ENCODE peak calls at places on chromosomes 12 and 14, in ten cellular contexts. Y is Panc1, O is AG04450, H is dorsolateral prefrontal cortex, R is HCT116, V is MM.1S, G is A549, W is IMR-90, J is sigmoid colon, D is spleen. T is an unnamed sample.

GRCh38 chr12:30753761-30754382 is 879 bp downstream of the CAPRIN2 start:
- DNase-seq in Y (peak), O (no peak), H (no peak), R (no peak), V (peak), G (peak), W (peak), J (no peak), D (no peak), T (no peak)

GRCh38 chr12:88691811-88692210 is 111.5 kb upstream of the KITLG start:
- DNase-seq in Y (no peak), O (no peak), H (no peak), R (no peak), V (no peak), G (no peak), W (no peak), J (no peak), D (no peak), T (no peak)

GRCh38 chr12:6949063-6949594 is 2.0 kb upstream of the PTPN6 start:
- DNase-seq in Y (no peak), O (no peak), H (no peak), R (no peak), V (peak), G (no peak), W (no peak), J (no peak), D (peak), T (no peak)

GRCh38 chr12:24997970-24998582 is 49.2 kb upstream of the BCAT1 start:
- DNase-seq in Y (peak), O (peak), H (no peak), R (no peak), V (peak), G (no peak), W (peak), J (no peak), D (no peak), T (no peak)

GRCh38 chr12:108438687-108439086 is 76.4 kb upstream of the FICD start:
- DNase-seq in Y (no peak), O (no peak), H (no peak), R (no peak), V (no peak), G (no peak), W (no peak), J (no peak), D (no peak), T (no peak)

GRCh38 chr12:13961983-13962382 is 19.4 kb downstream of the GRIN2B start:
- DNase-seq in Y (no peak), O (no peak), H (no peak), R (no peak), V (no peak), G (no peak), W (no peak), J (no peak), D (no peak), T (no peak)

GRCh38 chr12:4567073-4567881 is 5.3 kb downstream of the DYRK4 start:
- DNase-seq in Y (no peak), O (no peak), H (no peak), R (no peak), V (no peak), G (no peak), W (no peak), J (no peak), D (no peak), T (no peak)

GRCh38 chr12:55974308-55974724 is 438 bp downstream of the RAB5B start:
- DNase-seq in Y (no peak), O (no peak), H (no peak), R (no peak), V (peak), G (peak), W (peak), J (peak), D (no peak), T (no peak)

GRCh38 chr12:18696971-18697602 is 40.7 kb downstream of the PLCZ1 start:
- DNase-seq in Y (no peak), O (peak), H (no peak), R (no peak), V (no peak), G (no peak), W (peak), J (no peak), D (no peak), T (no peak)

GRCh38 chr12:122888232-122888752 is 7.6 kb downstream of the VPS37B start:
- DNase-seq in Y (peak), O (no peak), H (peak), R (peak), V (peak), G (peak), W (peak), J (no peak), D (no peak), T (no peak)

GRCh38 chr12:118073768-118074167 is 12.8 kb upstream of the WSB2 start:
- DNase-seq in Y (no peak), O (no peak), H (no peak), R (no peak), V (no peak), G (no peak), W (no peak), J (no peak), D (no peak), T (no peak)

GRCh38 chr14:65243766-65244442 is 141.6 kb upstream of the MAX start:
- DNase-seq in Y (no peak), O (no peak), H (no peak), R (no peak), V (no peak), G (peak), W (peak), J (no peak), D (no peak), T (no peak)
- H3K27ac ChIP-seq in Y (no peak), O (no peak), H (no peak), R (no peak), V (no peak), G (peak), W (peak), J (no peak), D (no peak), T (no peak)

GRCh38 chr14:77141592-77142288 is at the start of gene ZDHHC22:
- DNase-seq in Y (no peak), O (no peak), H (no peak), R (no peak), V (no peak), G (peak), W (no peak), J (no peak), D (no peak), T (no peak)

GRCh38 chr14:77140937-77141591 is 527 bp downstream of the ZDHHC22 start:
- DNase-seq in Y (no peak), O (no peak), H (no peak), R (no peak), V (no peak), G (peak), W (peak), J (no peak), D (peak), T (no peak)

GRCh38 chr14:77139022-77139421 is 2.6 kb downstream of the ZDHHC22 start:
- DNase-seq in Y (no peak), O (no peak), H (no peak), R (no peak), V (no peak), G (no peak), W (no peak), J (peak), D (peak), T (no peak)

GRCh38 chr14:77140343-77140936 is 1.2 kb downstream of the ZDHHC22 start:
- DNase-seq in Y (no peak), O (no peak), H (no peak), R (no peak), V (no peak), G (peak), W (no peak), J (no peak), D (peak), T (no peak)

DNA sequence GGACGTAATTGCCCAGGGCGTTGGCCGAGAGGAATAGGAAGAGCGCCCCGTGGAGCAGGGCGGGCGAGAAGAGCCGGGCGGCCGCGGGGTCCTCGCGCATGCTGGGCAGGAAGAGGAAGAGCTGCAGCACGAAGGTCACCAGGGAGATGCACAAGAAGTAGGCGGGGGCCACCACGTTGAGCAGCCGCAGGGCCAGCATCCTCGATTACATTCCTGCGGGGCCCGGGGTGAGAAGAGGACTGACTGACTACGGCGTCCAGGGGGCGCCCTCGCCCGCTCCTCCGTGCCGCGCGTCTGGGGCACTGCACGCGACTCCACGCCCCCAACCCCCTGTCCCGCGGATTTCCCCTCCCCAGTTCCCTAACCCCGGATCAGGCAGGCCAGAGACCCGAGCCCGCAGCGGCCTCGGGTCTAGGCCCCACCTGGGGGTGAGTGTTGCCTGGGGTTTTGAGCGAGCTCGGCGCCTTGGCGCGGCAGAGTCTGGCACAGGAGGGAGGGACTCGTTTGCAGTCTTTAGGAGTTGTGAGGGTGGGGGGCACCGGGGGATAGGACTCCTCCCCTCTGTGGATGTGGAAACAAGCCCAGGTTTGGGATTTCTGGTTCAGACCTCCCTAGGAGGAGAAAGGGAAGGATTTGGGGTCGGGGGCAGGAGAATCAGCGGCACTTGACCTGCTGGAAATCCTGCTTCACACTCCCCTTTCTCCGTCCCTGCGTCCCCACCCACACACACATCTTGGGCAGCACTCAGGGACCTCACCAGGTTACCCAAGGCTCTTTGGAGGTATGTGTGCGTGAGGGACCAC is 1.9 kb downstream of the ZDHHC22 start:
- DNase-seq in Y (no peak), O (no peak), H (no peak), R (peak), V (no peak), G (peak), W (no peak), J (no peak), D (peak), T (no peak)
- TF ChIP-seq CTCF in Y (peak), O (peak), H (peak), R (peak), V (no peak), G (peak), W (peak), J (no peak), D (no peak), T (no peak)

GRCh38 chr14:68541128-68541896 is 251.6 kb downstream of the ZFP36L1 start:
- DNase-seq in Y (no peak), O (no peak), H (no peak), R (no peak), V (no peak), G (no peak), W (no peak), J (no peak), D (no peak), T (no peak)

GRCh38 chr14:68543516-68543915 is 249.4 kb downstream of the ZFP36L1 start:
- DNase-seq in Y (no peak), O (no peak), H (no peak), R (no peak), V (no peak), G (no peak), W (no peak), J (no peak), D (no peak), T (no peak)

GRCh38 chr14:68544150-68544892 is 248.5 kb downstream of the ZFP36L1 start:
- DNase-seq in Y (no peak), O (peak), H (no peak), R (no peak), V (no peak), G (no peak), W (peak), J (peak), D (no peak), T (peak)

GRCh38 chr14:68539839-68540238 is 253.0 kb downstream of the ZFP36L1 start:
- DNase-seq in Y (no peak), O (no peak), H (no peak), R (no peak), V (no peak), G (no peak), W (no peak), J (no peak), D (no peak), T (no peak)

DNA sequence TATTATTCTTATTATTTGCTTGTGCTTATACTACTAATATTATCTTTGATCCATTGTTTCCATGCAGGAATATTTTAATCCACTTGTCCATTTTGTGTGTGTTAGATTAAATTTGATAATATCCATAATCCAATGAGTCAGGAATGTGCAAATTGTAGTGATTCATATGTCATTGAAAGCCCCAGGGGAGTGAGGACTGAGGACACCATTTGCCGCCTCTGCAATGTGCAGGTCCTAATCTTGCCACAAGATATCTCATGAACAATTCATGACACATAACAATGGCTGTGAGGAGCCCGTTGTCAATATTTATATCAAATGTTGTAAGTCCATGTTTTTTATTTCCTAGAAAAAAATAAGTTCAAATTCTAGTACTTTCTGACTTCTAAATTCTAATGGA is 250.5 kb downstream of the ZFP36L1 start:
- DNase-seq in Y (no peak), O (no peak), H (no peak), R (no peak), V (no peak), G (no peak), W (no peak), J (no peak), D (no peak), T (no peak)
- H3K27ac ChIP-seq in Y (no peak), O (no peak), H (no peak), R (no peak), V (no peak), G (peak), W (no peak), J (no peak), D (no peak), T (no peak)

GRCh38 chr12:29429999-29430698 is 49.2 kb upstream of the ERGIC2 start:
- DNase-seq in Y (no peak), O (no peak), H (no peak), R (no peak), V (no peak), G (no peak), W (no peak), J (no peak), D (no peak), T (no peak)

GRCh38 chr12:29428630-29429029 is 47.7 kb upstream of the ERGIC2 start:
- DNase-seq in Y (no peak), O (peak), H (no peak), R (peak), V (no peak), G (peak), W (peak), J (no peak), D (no peak), T (no peak)

GRCh38 chr12:29426516-29426915 is 45.5 kb upstream of the ERGIC2 start:
- DNase-seq in Y (no peak), O (no peak), H (no peak), R (no peak), V (no peak), G (no peak), W (no peak), J (no peak), D (no peak), T (no peak)

GRCh38 chr12:29425722-29426121 is 44.8 kb upstream of the ERGIC2 start:
- DNase-seq in Y (no peak), O (no peak), H (no peak), R (no peak), V (no peak), G (no peak), W (no peak), J (no peak), D (no peak), T (no peak)

DNA sequence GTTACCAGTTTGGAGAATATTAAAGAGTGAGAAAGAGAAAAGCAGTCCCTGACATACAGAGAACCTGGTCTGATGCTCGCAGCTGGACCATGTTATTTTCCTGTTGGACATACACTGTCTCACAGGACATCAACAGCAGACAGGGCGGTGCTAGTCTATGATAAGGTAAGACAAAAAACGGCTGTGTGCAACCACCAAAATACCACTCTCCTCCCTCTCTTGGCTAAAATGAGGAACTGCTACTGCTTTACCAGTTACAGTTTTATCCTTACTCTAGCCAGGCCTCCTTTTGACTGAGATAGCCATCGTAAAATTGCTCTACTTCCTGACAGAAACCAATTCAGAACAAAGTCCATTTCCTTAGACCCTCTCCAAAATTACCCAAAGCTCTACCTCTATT is 47.0 kb upstream of the ERGIC2 start:
- DNase-seq in Y (no peak), O (no peak), H (no peak), R (peak), V (peak), G (peak), W (no peak), J (no peak), D (no peak), T (no peak)
- TF ChIP-seq CTCF in Y (peak), O (peak), H (no peak), R (peak), V (peak), G (no peak), W (no peak), J (no peak), D (no peak), T (no peak)

GRCh38 chr12:26809611-26810298 is 23.2 kb downstream of the ITPR2 start:
- DNase-seq in Y (no peak), O (no peak), H (no peak), R (no peak), V (no peak), G (no peak), W (no peak), J (no peak), D (no peak), T (no peak)
- H3K27ac ChIP-seq in Y (no peak), O (no peak), H (peak), R (no peak), V (no peak), G (no peak), W (no peak), J (peak), D (no peak), T (peak)

GRCh38 chr12:49893753-49894752 is 9.6 kb downstream of the FAIM2 start:
- DNase-seq in Y (no peak), O (no peak), H (no peak), R (peak), V (no peak), G (peak), W (peak), J (peak), D (no peak), T (no peak)
- TF ChIP-seq CTCF in Y (no peak), O (no peak), H (no peak), R (no peak), V (no peak), G (no peak), W (no peak), J (no peak), D (no peak), T (no peak)

GRCh38 chr14:103909531-103910261 is 18.6 kb upstream of the TDRD9 start:
- DNase-seq in Y (no peak), O (no peak), H (no peak), R (no peak), V (no peak), G (no peak), W (no peak), J (no peak), D (peak), T (no peak)
- H3K27ac ChIP-seq in Y (no peak), O (no peak), H (peak), R (peak), V (no peak), G (peak), W (no peak), J (peak), D (no peak), T (peak)

DNA sequence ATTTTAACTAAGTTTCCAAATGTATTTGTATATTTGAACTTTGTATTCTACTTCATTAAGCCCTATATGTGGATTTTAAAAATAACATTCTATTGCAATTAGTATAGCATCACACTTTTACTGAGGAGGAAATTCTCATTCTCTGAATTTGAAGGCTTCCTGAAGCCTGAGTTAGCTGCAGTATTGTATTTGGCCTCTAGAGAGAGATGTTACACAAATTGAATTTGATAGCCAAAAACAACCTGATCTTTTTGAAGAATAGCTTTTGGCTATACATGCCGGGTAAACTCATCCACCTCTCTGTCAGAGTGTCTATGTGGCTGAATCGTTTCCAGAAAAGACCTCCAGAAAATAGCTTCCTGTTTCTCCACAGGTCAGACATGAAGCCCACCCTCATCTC is 316.5 kb upstream of the OR4E1 start:
- DNase-seq in Y (no peak), O (no peak), H (no peak), R (no peak), V (peak), G (peak), W (no peak), J (no peak), D (no peak), T (no peak)
- TF ChIP-seq CTCF in Y (peak), O (peak), H (peak), R (peak), V (peak), G (peak), W (peak), J (no peak), D (no peak), T (peak)